ENCODE peak calls at places on chromosomes 13 and 19, in nine cellular contexts. One of them, this sample, is unnamed.

GRCh38 chr19:46308510-46308909 is 11.7 kb downstream of the HIF3A start:
- DNase-seq in 8988T: no peak
- DNase-seq in DMS153: no peak
- DNase-seq in stimulated activated effector memory CD8-positive, alpha-beta T cell treated with anti-CD3 and anti-CD28 coated beads, Interleukin-12 subunit alpha, Interleukin-12 subunit beta, amount 100 ng/mL, for 72 hours: no peak
- DNase-seq in activated CD4-positive, alpha-beta T cell treated with anti-CD3 and anti-CD28 coated beads for 48 hours: no peak
- DNase-seq in activated T-cell treated with anti-CD3 and anti-CD28 coated beads, Interleukin-2, amount 50 U/mL, for 4 hours: no peak
- DNase-seq in T-helper 2 cell: no peak
- DNase-seq in suprapubic skin: no peak
- DNase-seq in RPMI7951: no peak
- DNase-seq in this sample: no peak

GRCh38 chr19:6275170-6275744 is 4.5 kb downstream of the MLLT1 start:
- DNase-seq in DMS153: no peak
- DNase-seq in RPMI7951: no peak
- DNase-seq in activated T-cell treated with anti-CD3 and anti-CD28 coated beads, Interleukin-2, amount 50 U/mL, for 4 hours: no peak
- DNase-seq in T-helper 2 cell: no peak
- DNase-seq in suprapubic skin: no peak
- DNase-seq in activated CD4-positive, alpha-beta T cell treated with anti-CD3 and anti-CD28 coated beads for 48 hours: no peak
- DNase-seq in stimulated activated effector memory CD8-positive, alpha-beta T cell treated with anti-CD3 and anti-CD28 coated beads, Interleukin-12 subunit alpha, Interleukin-12 subunit beta, amount 100 ng/mL, for 72 hours: no peak
- DNase-seq in 8988T: no peak
- DNase-seq in this sample: no peak

GRCh38 chr19:33052352-33052972 is 12.2 kb downstream of the RHPN2 start:
- DNase-seq in activated CD4-positive, alpha-beta T cell treated with anti-CD3 and anti-CD28 coated beads for 48 hours: no peak
- DNase-seq in activated T-cell treated with anti-CD3 and anti-CD28 coated beads, Interleukin-2, amount 50 U/mL, for 4 hours: no peak
- DNase-seq in RPMI7951: no peak
- DNase-seq in DMS153: peak
- DNase-seq in suprapubic skin: no peak
- DNase-seq in 8988T: no peak
- DNase-seq in T-helper 2 cell: no peak
- DNase-seq in stimulated activated effector memory CD8-positive, alpha-beta T cell treated with anti-CD3 and anti-CD28 coated beads, Interleukin-12 subunit alpha, Interleukin-12 subunit beta, amount 100 ng/mL, for 72 hours: no peak
- DNase-seq in this sample: peak

GRCh38 chr19:1482361-1483066 is 3.5 kb upstream of the C19orf25 start:
- DNase-seq in RPMI7951: no peak
- DNase-seq in stimulated activated effector memory CD8-positive, alpha-beta T cell treated with anti-CD3 and anti-CD28 coated beads, Interleukin-12 subunit alpha, Interleukin-12 subunit beta, amount 100 ng/mL, for 72 hours: no peak
- DNase-seq in activated T-cell treated with anti-CD3 and anti-CD28 coated beads, Interleukin-2, amount 50 U/mL, for 4 hours: no peak
- DNase-seq in suprapubic skin: peak
- DNase-seq in T-helper 2 cell: no peak
- DNase-seq in 8988T: no peak
- DNase-seq in DMS153: no peak
- DNase-seq in activated CD4-positive, alpha-beta T cell treated with anti-CD3 and anti-CD28 coated beads for 48 hours: no peak
- DNase-seq in this sample: no peak

GRCh38 chr13:70623260-70623659 is 515.0 kb upstream of the KLHL1 start:
- DNase-seq in DMS153: no peak
- DNase-seq in RPMI7951: no peak
- DNase-seq in 8988T: no peak
- DNase-seq in T-helper 2 cell: no peak
- DNase-seq in suprapubic skin: no peak
- DNase-seq in activated T-cell treated with anti-CD3 and anti-CD28 coated beads, Interleukin-2, amount 50 U/mL, for 4 hours: no peak
- DNase-seq in activated CD4-positive, alpha-beta T cell treated with anti-CD3 and anti-CD28 coated beads for 48 hours: no peak
- DNase-seq in stimulated activated effector memory CD8-positive, alpha-beta T cell treated with anti-CD3 and anti-CD28 coated beads, Interleukin-12 subunit alpha, Interleukin-12 subunit beta, amount 100 ng/mL, for 72 hours: no peak
- DNase-seq in this sample: no peak

GRCh38 chr13:74966814-74967213 is 515.2 kb downstream of the TBC1D4 start:
- DNase-seq in 8988T: no peak
- DNase-seq in DMS153: peak
- DNase-seq in T-helper 2 cell: no peak
- DNase-seq in RPMI7951: no peak
- DNase-seq in stimulated activated effector memory CD8-positive, alpha-beta T cell treated with anti-CD3 and anti-CD28 coated beads, Interleukin-12 subunit alpha, Interleukin-12 subunit beta, amount 100 ng/mL, for 72 hours: no peak
- DNase-seq in activated T-cell treated with anti-CD3 and anti-CD28 coated beads, Interleukin-2, amount 50 U/mL, for 4 hours: no peak
- DNase-seq in suprapubic skin: no peak
- DNase-seq in activated CD4-positive, alpha-beta T cell treated with anti-CD3 and anti-CD28 coated beads for 48 hours: no peak
- DNase-seq in this sample: no peak

GRCh38 chr19:47097396-47098217 is 16.0 kb downstream of the ZC3H4 start:
- DNase-seq in suprapubic skin: peak
- DNase-seq in activated T-cell treated with anti-CD3 and anti-CD28 coated beads, Interleukin-2, amount 50 U/mL, for 4 hours: no peak
- DNase-seq in 8988T: no peak
- DNase-seq in DMS153: no peak
- DNase-seq in stimulated activated effector memory CD8-positive, alpha-beta T cell treated with anti-CD3 and anti-CD28 coated beads, Interleukin-12 subunit alpha, Interleukin-12 subunit beta, amount 100 ng/mL, for 72 hours: no peak
- DNase-seq in activated CD4-positive, alpha-beta T cell treated with anti-CD3 and anti-CD28 coated beads for 48 hours: no peak
- DNase-seq in RPMI7951: peak
- DNase-seq in T-helper 2 cell: no peak
- DNase-seq in this sample: no peak

GRCh38 chr13:26497991-26498423 is 59.5 kb upstream of the WASF3 start:
- DNase-seq in suprapubic skin: no peak
- DNase-seq in RPMI7951: no peak
- DNase-seq in T-helper 2 cell: no peak
- DNase-seq in DMS153: no peak
- DNase-seq in stimulated activated effector memory CD8-positive, alpha-beta T cell treated with anti-CD3 and anti-CD28 coated beads, Interleukin-12 subunit alpha, Interleukin-12 subunit beta, amount 100 ng/mL, for 72 hours: no peak
- DNase-seq in activated T-cell treated with anti-CD3 and anti-CD28 coated beads, Interleukin-2, amount 50 U/mL, for 4 hours: no peak
- DNase-seq in 8988T: no peak
- DNase-seq in activated CD4-positive, alpha-beta T cell treated with anti-CD3 and anti-CD28 coated beads for 48 hours: no peak
- DNase-seq in this sample: no peak

GRCh38 chr13:81487151-81487550 is 1146.2 kb upstream of the SPRY2 start:
- DNase-seq in activated T-cell treated with anti-CD3 and anti-CD28 coated beads, Interleukin-2, amount 50 U/mL, for 4 hours: no peak
- DNase-seq in stimulated activated effector memory CD8-positive, alpha-beta T cell treated with anti-CD3 and anti-CD28 coated beads, Interleukin-12 subunit alpha, Interleukin-12 subunit beta, amount 100 ng/mL, for 72 hours: no peak
- DNase-seq in T-helper 2 cell: no peak
- DNase-seq in activated CD4-positive, alpha-beta T cell treated with anti-CD3 and anti-CD28 coated beads for 48 hours: no peak
- DNase-seq in suprapubic skin: no peak
- DNase-seq in DMS153: peak
- DNase-seq in RPMI7951: no peak
- DNase-seq in 8988T: no peak
- DNase-seq in this sample: peak

GRCh38 chr19:51691122-51692064 is 1.7 kb upstream of the SPACA6 start:
- DNase-seq in T-helper 2 cell: no peak
- DNase-seq in suprapubic skin: no peak
- DNase-seq in activated T-cell treated with anti-CD3 and anti-CD28 coated beads, Interleukin-2, amount 50 U/mL, for 4 hours: no peak
- DNase-seq in DMS153: peak
- DNase-seq in RPMI7951: peak
- DNase-seq in 8988T: no peak
- DNase-seq in activated CD4-positive, alpha-beta T cell treated with anti-CD3 and anti-CD28 coated beads for 48 hours: no peak
- DNase-seq in stimulated activated effector memory CD8-positive, alpha-beta T cell treated with anti-CD3 and anti-CD28 coated beads, Interleukin-12 subunit alpha, Interleukin-12 subunit beta, amount 100 ng/mL, for 72 hours: no peak
- DNase-seq in this sample: peak

GRCh38 chr19:32543107-32543900 is 37.7 kb upstream of the PDCD5 start:
- DNase-seq in suprapubic skin: no peak
- DNase-seq in RPMI7951: peak
- DNase-seq in activated T-cell treated with anti-CD3 and anti-CD28 coated beads, Interleukin-2, amount 50 U/mL, for 4 hours: no peak
- DNase-seq in activated CD4-positive, alpha-beta T cell treated with anti-CD3 and anti-CD28 coated beads for 48 hours: no peak
- DNase-seq in T-helper 2 cell: no peak
- DNase-seq in stimulated activated effector memory CD8-positive, alpha-beta T cell treated with anti-CD3 and anti-CD28 coated beads, Interleukin-12 subunit alpha, Interleukin-12 subunit beta, amount 100 ng/mL, for 72 hours: no peak
- DNase-seq in DMS153: no peak
- DNase-seq in 8988T: no peak
- DNase-seq in this sample: peak

GRCh38 chr19:35013820-35014754 is 14.0 kb downstream of the GRAMD1A start:
- DNase-seq in T-helper 2 cell: peak
- DNase-seq in RPMI7951: no peak
- DNase-seq in DMS153: no peak
- DNase-seq in activated CD4-positive, alpha-beta T cell treated with anti-CD3 and anti-CD28 coated beads for 48 hours: peak
- DNase-seq in 8988T: no peak
- DNase-seq in activated T-cell treated with anti-CD3 and anti-CD28 coated beads, Interleukin-2, amount 50 U/mL, for 4 hours: peak
- DNase-seq in stimulated activated effector memory CD8-positive, alpha-beta T cell treated with anti-CD3 and anti-CD28 coated beads, Interleukin-12 subunit alpha, Interleukin-12 subunit beta, amount 100 ng/mL, for 72 hours: no peak
- DNase-seq in suprapubic skin: no peak
- DNase-seq in this sample: no peak

GRCh38 chr19:406121-406711 is 2.7 kb downstream of the C2CD4C start:
- DNase-seq in RPMI7951: no peak
- DNase-seq in 8988T: no peak
- DNase-seq in DMS153: no peak
- DNase-seq in activated CD4-positive, alpha-beta T cell treated with anti-CD3 and anti-CD28 coated beads for 48 hours: no peak
- DNase-seq in T-helper 2 cell: no peak
- DNase-seq in activated T-cell treated with anti-CD3 and anti-CD28 coated beads, Interleukin-2, amount 50 U/mL, for 4 hours: no peak
- DNase-seq in stimulated activated effector memory CD8-positive, alpha-beta T cell treated with anti-CD3 and anti-CD28 coated beads, Interleukin-12 subunit alpha, Interleukin-12 subunit beta, amount 100 ng/mL, for 72 hours: no peak
- DNase-seq in suprapubic skin: peak
- DNase-seq in this sample: no peak

GRCh38 chr19:17687857-17688784 is at the start of gene UNC13A:
- DNase-seq in T-helper 2 cell: no peak
- DNase-seq in suprapubic skin: no peak
- DNase-seq in activated T-cell treated with anti-CD3 and anti-CD28 coated beads, Interleukin-2, amount 50 U/mL, for 4 hours: peak
- DNase-seq in DMS153: no peak
- DNase-seq in stimulated activated effector memory CD8-positive, alpha-beta T cell treated with anti-CD3 and anti-CD28 coated beads, Interleukin-12 subunit alpha, Interleukin-12 subunit beta, amount 100 ng/mL, for 72 hours: peak
- DNase-seq in activated CD4-positive, alpha-beta T cell treated with anti-CD3 and anti-CD28 coated beads for 48 hours: peak
- DNase-seq in 8988T: peak
- DNase-seq in RPMI7951: peak
- DNase-seq in this sample: no peak

GRCh38 chr13:34521166-34521565 is 420.9 kb upstream of the NBEA start:
- DNase-seq in RPMI7951: no peak
- DNase-seq in activated T-cell treated with anti-CD3 and anti-CD28 coated beads, Interleukin-2, amount 50 U/mL, for 4 hours: no peak
- DNase-seq in activated CD4-positive, alpha-beta T cell treated with anti-CD3 and anti-CD28 coated beads for 48 hours: no peak
- DNase-seq in T-helper 2 cell: no peak
- DNase-seq in stimulated activated effector memory CD8-positive, alpha-beta T cell treated with anti-CD3 and anti-CD28 coated beads, Interleukin-12 subunit alpha, Interleukin-12 subunit beta, amount 100 ng/mL, for 72 hours: no peak
- DNase-seq in DMS153: no peak
- DNase-seq in suprapubic skin: no peak
- DNase-seq in 8988T: no peak
- DNase-seq in this sample: no peak

GRCh38 chr19:14507704-14508246 is 10.4 kb downstream of the DNAJB1 start:
- DNase-seq in 8988T: no peak
- DNase-seq in stimulated activated effector memory CD8-positive, alpha-beta T cell treated with anti-CD3 and anti-CD28 coated beads, Interleukin-12 subunit alpha, Interleukin-12 subunit beta, amount 100 ng/mL, for 72 hours: no peak
- DNase-seq in DMS153: no peak
- DNase-seq in activated CD4-positive, alpha-beta T cell treated with anti-CD3 and anti-CD28 coated beads for 48 hours: no peak
- DNase-seq in T-helper 2 cell: no peak
- DNase-seq in RPMI7951: peak
- DNase-seq in activated T-cell treated with anti-CD3 and anti-CD28 coated beads, Interleukin-2, amount 50 U/mL, for 4 hours: no peak
- DNase-seq in suprapubic skin: no peak
- DNase-seq in this sample: no peak

GRCh38 chr13:50365683-50366391 is 350.6 kb downstream of the KCNRG start:
- DNase-seq in T-helper 2 cell: peak
- DNase-seq in stimulated activated effector memory CD8-positive, alpha-beta T cell treated with anti-CD3 and anti-CD28 coated beads, Interleukin-12 subunit alpha, Interleukin-12 subunit beta, amount 100 ng/mL, for 72 hours: peak
- DNase-seq in RPMI7951: peak
- DNase-seq in DMS153: peak
- DNase-seq in activated CD4-positive, alpha-beta T cell treated with anti-CD3 and anti-CD28 coated beads for 48 hours: peak
- DNase-seq in suprapubic skin: no peak
- DNase-seq in activated T-cell treated with anti-CD3 and anti-CD28 coated beads, Interleukin-2, amount 50 U/mL, for 4 hours: peak
- DNase-seq in 8988T: no peak
- DNase-seq in this sample: peak

GRCh38 chr13:34006011-34006410 is 188.1 kb downstream of the RFC3 start:
- DNase-seq in suprapubic skin: no peak
- DNase-seq in DMS153: no peak
- DNase-seq in 8988T: no peak
- DNase-seq in T-helper 2 cell: no peak
- DNase-seq in stimulated activated effector memory CD8-positive, alpha-beta T cell treated with anti-CD3 and anti-CD28 coated beads, Interleukin-12 subunit alpha, Interleukin-12 subunit beta, amount 100 ng/mL, for 72 hours: no peak
- DNase-seq in activated T-cell treated with anti-CD3 and anti-CD28 coated beads, Interleukin-2, amount 50 U/mL, for 4 hours: no peak
- DNase-seq in RPMI7951: no peak
- DNase-seq in activated CD4-positive, alpha-beta T cell treated with anti-CD3 and anti-CD28 coated beads for 48 hours: no peak
- DNase-seq in this sample: no peak

GRCh38 chr13:59208405-59209195 is 955.1 kb downstream of the DIAPH3 start:
- DNase-seq in 8988T: no peak
- DNase-seq in activated T-cell treated with anti-CD3 and anti-CD28 coated beads, Interleukin-2, amount 50 U/mL, for 4 hours: no peak
- DNase-seq in stimulated activated effector memory CD8-positive, alpha-beta T cell treated with anti-CD3 and anti-CD28 coated beads, Interleukin-12 subunit alpha, Interleukin-12 subunit beta, amount 100 ng/mL, for 72 hours: no peak
- DNase-seq in RPMI7951: no peak
- DNase-seq in T-helper 2 cell: no peak
- DNase-seq in suprapubic skin: no peak
- DNase-seq in DMS153: no peak
- DNase-seq in activated CD4-positive, alpha-beta T cell treated with anti-CD3 and anti-CD28 coated beads for 48 hours: no peak
- DNase-seq in this sample: no peak

GRCh38 chr13:26460652-26461051 is 96.8 kb upstream of the WASF3 start:
- DNase-seq in activated CD4-positive, alpha-beta T cell treated with anti-CD3 and anti-CD28 coated beads for 48 hours: no peak
- DNase-seq in T-helper 2 cell: no peak
- DNase-seq in DMS153: no peak
- DNase-seq in stimulated activated effector memory CD8-positive, alpha-beta T cell treated with anti-CD3 and anti-CD28 coated beads, Interleukin-12 subunit alpha, Interleukin-12 subunit beta, amount 100 ng/mL, for 72 hours: peak
- DNase-seq in 8988T: no peak
- DNase-seq in RPMI7951: peak
- DNase-seq in activated T-cell treated with anti-CD3 and anti-CD28 coated beads, Interleukin-2, amount 50 U/mL, for 4 hours: no peak
- DNase-seq in suprapubic skin: no peak
- DNase-seq in this sample: no peak

GRCh38 chr19:49387936-49388372 is at the start of gene KASH5:
- DNase-seq in stimulated activated effector memory CD8-positive, alpha-beta T cell treated with anti-CD3 and anti-CD28 coated beads, Interleukin-12 subunit alpha, Interleukin-12 subunit beta, amount 100 ng/mL, for 72 hours: peak
- DNase-seq in activated CD4-positive, alpha-beta T cell treated with anti-CD3 and anti-CD28 coated beads for 48 hours: peak
- DNase-seq in T-helper 2 cell: peak
- DNase-seq in activated T-cell treated with anti-CD3 and anti-CD28 coated beads, Interleukin-2, amount 50 U/mL, for 4 hours: peak
- DNase-seq in 8988T: no peak
- DNase-seq in DMS153: peak
- DNase-seq in suprapubic skin: no peak
- DNase-seq in RPMI7951: peak
- DNase-seq in this sample: no peak

GRCh38 chr19:30441011-30441410 is 68.8 kb downstream of the ZNF536 start:
- DNase-seq in stimulated activated effector memory CD8-positive, alpha-beta T cell treated with anti-CD3 and anti-CD28 coated beads, Interleukin-12 subunit alpha, Interleukin-12 subunit beta, amount 100 ng/mL, for 72 hours: no peak
- DNase-seq in T-helper 2 cell: no peak
- DNase-seq in RPMI7951: peak
- DNase-seq in activated T-cell treated with anti-CD3 and anti-CD28 coated beads, Interleukin-2, amount 50 U/mL, for 4 hours: no peak
- DNase-seq in 8988T: no peak
- DNase-seq in DMS153: no peak
- DNase-seq in suprapubic skin: no peak
- DNase-seq in activated CD4-positive, alpha-beta T cell treated with anti-CD3 and anti-CD28 coated beads for 48 hours: no peak
- DNase-seq in this sample: no peak

GRCh38 chr13:24675806-24676570 is 4.2 kb upstream of the ATP12A start:
- DNase-seq in DMS153: no peak
- DNase-seq in 8988T: no peak
- DNase-seq in RPMI7951: no peak
- DNase-seq in suprapubic skin: peak
- DNase-seq in stimulated activated effector memory CD8-positive, alpha-beta T cell treated with anti-CD3 and anti-CD28 coated beads, Interleukin-12 subunit alpha, Interleukin-12 subunit beta, amount 100 ng/mL, for 72 hours: no peak
- DNase-seq in T-helper 2 cell: no peak
- DNase-seq in activated CD4-positive, alpha-beta T cell treated with anti-CD3 and anti-CD28 coated beads for 48 hours: no peak
- DNase-seq in activated T-cell treated with anti-CD3 and anti-CD28 coated beads, Interleukin-2, amount 50 U/mL, for 4 hours: no peak
- DNase-seq in this sample: no peak

GRCh38 chr19:29672319-29672932 is 7.2 kb downstream of the PLEKHF1 start:
- DNase-seq in DMS153: no peak
- DNase-seq in activated T-cell treated with anti-CD3 and anti-CD28 coated beads, Interleukin-2, amount 50 U/mL, for 4 hours: no peak
- DNase-seq in suprapubic skin: no peak
- DNase-seq in activated CD4-positive, alpha-beta T cell treated with anti-CD3 and anti-CD28 coated beads for 48 hours: no peak
- DNase-seq in RPMI7951: no peak
- DNase-seq in stimulated activated effector memory CD8-positive, alpha-beta T cell treated with anti-CD3 and anti-CD28 coated beads, Interleukin-12 subunit alpha, Interleukin-12 subunit beta, amount 100 ng/mL, for 72 hours: no peak
- DNase-seq in 8988T: no peak
- DNase-seq in T-helper 2 cell: no peak
- DNase-seq in this sample: no peak

GRCh38 chr19:46133777-46134231 is 9.3 kb upstream of the IGFL3 start:
- DNase-seq in suprapubic skin: no peak
- DNase-seq in activated CD4-positive, alpha-beta T cell treated with anti-CD3 and anti-CD28 coated beads for 48 hours: no peak
- DNase-seq in T-helper 2 cell: no peak
- DNase-seq in activated T-cell treated with anti-CD3 and anti-CD28 coated beads, Interleukin-2, amount 50 U/mL, for 4 hours: no peak
- DNase-seq in 8988T: no peak
- DNase-seq in stimulated activated effector memory CD8-positive, alpha-beta T cell treated with anti-CD3 and anti-CD28 coated beads, Interleukin-12 subunit alpha, Interleukin-12 subunit beta, amount 100 ng/mL, for 72 hours: no peak
- DNase-seq in DMS153: no peak
- DNase-seq in RPMI7951: no peak
- DNase-seq in this sample: no peak

GRCh38 chr19:18967358-18968146 is 26.5 kb upstream of the HOMER3 start:
- DNase-seq in 8988T: no peak
- DNase-seq in activated CD4-positive, alpha-beta T cell treated with anti-CD3 and anti-CD28 coated beads for 48 hours: no peak
- DNase-seq in RPMI7951: peak
- DNase-seq in suprapubic skin: peak
- DNase-seq in T-helper 2 cell: no peak
- DNase-seq in activated T-cell treated with anti-CD3 and anti-CD28 coated beads, Interleukin-2, amount 50 U/mL, for 4 hours: no peak
- DNase-seq in stimulated activated effector memory CD8-positive, alpha-beta T cell treated with anti-CD3 and anti-CD28 coated beads, Interleukin-12 subunit alpha, Interleukin-12 subunit beta, amount 100 ng/mL, for 72 hours: no peak
- DNase-seq in DMS153: no peak
- DNase-seq in this sample: peak

GRCh38 chr13:21826214-21827015 is 155.5 kb downstream of the FGF9 start:
- DNase-seq in activated CD4-positive, alpha-beta T cell treated with anti-CD3 and anti-CD28 coated beads for 48 hours: no peak
- DNase-seq in activated T-cell treated with anti-CD3 and anti-CD28 coated beads, Interleukin-2, amount 50 U/mL, for 4 hours: no peak
- DNase-seq in RPMI7951: no peak
- DNase-seq in suprapubic skin: no peak
- DNase-seq in stimulated activated effector memory CD8-positive, alpha-beta T cell treated with anti-CD3 and anti-CD28 coated beads, Interleukin-12 subunit alpha, Interleukin-12 subunit beta, amount 100 ng/mL, for 72 hours: no peak
- DNase-seq in DMS153: no peak
- DNase-seq in T-helper 2 cell: no peak
- DNase-seq in 8988T: no peak
- DNase-seq in this sample: peak

GRCh38 chr13:81326913-81327312 is 986.0 kb upstream of the SPRY2 start:
- DNase-seq in stimulated activated effector memory CD8-positive, alpha-beta T cell treated with anti-CD3 and anti-CD28 coated beads, Interleukin-12 subunit alpha, Interleukin-12 subunit beta, amount 100 ng/mL, for 72 hours: no peak
- DNase-seq in T-helper 2 cell: no peak
- DNase-seq in activated CD4-positive, alpha-beta T cell treated with anti-CD3 and anti-CD28 coated beads for 48 hours: no peak
- DNase-seq in 8988T: no peak
- DNase-seq in RPMI7951: no peak
- DNase-seq in DMS153: peak
- DNase-seq in suprapubic skin: no peak
- DNase-seq in activated T-cell treated with anti-CD3 and anti-CD28 coated beads, Interleukin-2, amount 50 U/mL, for 4 hours: no peak
- DNase-seq in this sample: no peak

GRCh38 chr19:19113040-19113541 is 25.2 kb downstream of the TMEM161A start:
- DNase-seq in RPMI7951: peak
- DNase-seq in DMS153: no peak
- DNase-seq in 8988T: no peak
- DNase-seq in T-helper 2 cell: no peak
- DNase-seq in activated T-cell treated with anti-CD3 and anti-CD28 coated beads, Interleukin-2, amount 50 U/mL, for 4 hours: no peak
- DNase-seq in stimulated activated effector memory CD8-positive, alpha-beta T cell treated with anti-CD3 and anti-CD28 coated beads, Interleukin-12 subunit alpha, Interleukin-12 subunit beta, amount 100 ng/mL, for 72 hours: no peak
- DNase-seq in activated CD4-positive, alpha-beta T cell treated with anti-CD3 and anti-CD28 coated beads for 48 hours: no peak
- DNase-seq in suprapubic skin: no peak
- DNase-seq in this sample: no peak

GRCh38 chr19:1090731-1091543 is 4.2 kb downstream of the POLR2E start:
- DNase-seq in DMS153: no peak
- DNase-seq in T-helper 2 cell: no peak
- DNase-seq in activated T-cell treated with anti-CD3 and anti-CD28 coated beads, Interleukin-2, amount 50 U/mL, for 4 hours: no peak
- DNase-seq in 8988T: no peak
- DNase-seq in suprapubic skin: no peak
- DNase-seq in stimulated activated effector memory CD8-positive, alpha-beta T cell treated with anti-CD3 and anti-CD28 coated beads, Interleukin-12 subunit alpha, Interleukin-12 subunit beta, amount 100 ng/mL, for 72 hours: no peak
- DNase-seq in RPMI7951: no peak
- DNase-seq in activated CD4-positive, alpha-beta T cell treated with anti-CD3 and anti-CD28 coated beads for 48 hours: no peak
- DNase-seq in this sample: no peak

This sample was measured in H4.